ENCODE peak calls at places on chromosomes 4 and X, in seven cellular contexts. K is heart right ventricle, Z is HCT116, H is endodermal cell, S is hepatocyte, N is neural progenitor cell, E is mammary epithelial cell. M is an unnamed sample.

GRCh38 chr4:11743236-11743635 is 314.5 kb upstream of the HS3ST1 start:
- DNase-seq in K (no peak), Z (no peak), H (no peak), S (no peak), N (no peak), E (no peak), M (no peak)

GRCh38 chr4:55247521-55247920 is 98.5 kb upstream of the SRD5A3 start:
- DNase-seq in K (no peak), Z (no peak), H (no peak), S (no peak), N (no peak), E (no peak), M (no peak)

GRCh38 chr4:171759274-171759673 is 53.9 kb upstream of the GALNTL6 start:
- DNase-seq in K (no peak), Z (no peak), H (no peak), S (no peak), N (no peak), E (no peak), M (no peak)

GRCh38 chr4:107618656-107619055 is 101.4 kb downstream of the PAPSS1 start:
- DNase-seq in K (no peak), Z (no peak), H (no peak), S (no peak), N (no peak), E (no peak), M (no peak)

GRCh38 chrX:1606476-1606875 is 8.4 kb upstream of the ASMT start:
- DNase-seq in K (no peak), Z (no peak), H (no peak), S (no peak), N (no peak), E (no peak), M (no peak)

GRCh38 chr4:87044511-87045369 is 109.9 kb downstream of the AFF1 start:
- DNase-seq in K (no peak), Z (no peak), H (no peak), S (no peak), N (peak; percentile 39), E (no peak), M (no peak)

GRCh38 chr4:79390890-79391289 is 17.1 kb downstream of the GK2 start:
- DNase-seq in K (no peak), Z (no peak), H (no peak), S (no peak), N (no peak), E (no peak), M (no peak)

GRCh38 chr4:151117371-151117962 is 18.0 kb downstream of the RPS3A start:
- DNase-seq in K (no peak), Z (peak; percentile 37), H (peak; percentile 89), S (peak; percentile 82), N (peak; percentile 71), E (peak; percentile 53), M (no peak)

GRCh38 chrX:50648151-50648550 is 165.8 kb downstream of the SHROOM4 start:
- DNase-seq in K (no peak), Z (no peak), H (no peak), S (no peak), N (no peak), E (peak; percentile 69), M (no peak)

GRCh38 chr4:76718021-76718420 is 179.9 kb downstream of the SOWAHB start:
- DNase-seq in K (no peak), Z (no peak), H (no peak), S (no peak), N (no peak), E (no peak), M (no peak)

GRCh38 chr4:77773101-77773500 is 46.1 kb downstream of the CNOT6L start:
- DNase-seq in K (no peak), Z (no peak), H (no peak), S (no peak), N (no peak), E (no peak), M (no peak)

GRCh38 chr4:17709760-17710068 is 71.7 kb downstream of the FAM184B start:
- DNase-seq in K (no peak), Z (no peak), H (no peak), S (no peak), N (peak; percentile 21), E (no peak), M (no peak)

DNA sequence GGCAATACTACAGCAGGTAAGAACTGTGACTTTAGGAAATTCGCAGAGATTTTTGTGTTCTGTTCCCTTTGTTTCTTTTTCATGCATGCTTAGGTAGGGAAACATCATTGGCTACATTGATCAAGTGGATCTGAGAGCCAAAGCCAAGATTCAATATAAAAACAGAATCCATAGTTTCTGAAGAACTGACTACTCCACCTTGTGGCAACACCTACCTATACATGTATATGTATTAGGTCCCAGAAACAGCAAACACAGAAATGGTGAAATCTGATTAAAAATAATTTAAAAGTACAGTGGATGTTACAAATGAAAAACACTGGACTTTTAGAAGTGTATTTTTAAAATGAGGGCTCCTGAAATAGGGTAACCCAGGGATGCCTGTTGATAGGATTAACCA is 322.6 kb upstream of the MAOA start:
- DNase-seq in K (no peak), Z (no peak), H (no peak), S (no peak), N (no peak), E (no peak), M (no peak)
- TF ChIP-seq CTCF in K (no peak), Z (no peak), H (peak; percentile 67), S (peak; percentile 37), N (peak; percentile 29), E (peak; percentile 28), M (peak; percentile 18)

GRCh38 chr4:123397276-123398150 is 918 bp downstream of the SPRY1 start:
- DNase-seq in K (peak; percentile 55), Z (peak; percentile 47), H (peak; percentile 87), S (peak; percentile 64), N (peak; percentile 88), E (peak; percentile 65), M (no peak)
- H3K27ac ChIP-seq in K (peak overlapping the region; percentile 85), Z (peak overlapping the region; percentile 50), H (peak overlapping the region; percentile 50), S (peak overlapping the region; percentile 90), N (peak overlapping the region; percentile 31), E (peak overlapping the region; percentile 59), M (peak overlapping the region; percentile 72)

GRCh38 chr4:117239434-117239833 is 154.1 kb upstream of the TRAM1L1 start:
- DNase-seq in K (no peak), Z (no peak), H (no peak), S (no peak), N (no peak), E (no peak), M (no peak)
- TF ChIP-seq CTCF in K (no peak), Z (no peak), H (no peak), S (no peak), N (no peak), E (no peak), M (no peak)

DNA sequence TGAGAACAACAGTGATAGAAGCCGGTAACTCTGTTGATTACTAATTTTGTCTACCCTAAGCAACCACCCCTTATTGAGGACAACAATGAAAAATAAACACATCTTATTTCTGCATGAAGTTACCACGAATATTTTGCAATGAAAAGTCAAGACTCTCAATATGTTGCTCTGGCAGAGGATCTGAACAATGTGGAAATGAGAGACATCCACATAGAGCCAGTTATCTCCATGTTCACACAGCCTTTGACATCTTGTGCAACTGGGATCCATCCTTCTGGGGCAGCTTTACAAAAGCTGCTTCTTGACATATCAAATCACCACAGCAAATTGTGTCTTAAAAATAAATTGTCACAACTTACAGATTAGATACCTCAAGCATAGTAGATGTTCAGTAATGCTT is 10.2 kb downstream of the EDNRA start:
- DNase-seq in K (no peak), Z (no peak), H (no peak), S (no peak), N (no peak), E (no peak), M (no peak)
- H3K27ac ChIP-seq in K (peak overlapping the region; percentile 5), Z (no peak overlapping the region), H (no peak overlapping the region), S (no peak overlapping the region), N (no peak overlapping the region), E (no peak overlapping the region), M (no peak overlapping the region)

DNA sequence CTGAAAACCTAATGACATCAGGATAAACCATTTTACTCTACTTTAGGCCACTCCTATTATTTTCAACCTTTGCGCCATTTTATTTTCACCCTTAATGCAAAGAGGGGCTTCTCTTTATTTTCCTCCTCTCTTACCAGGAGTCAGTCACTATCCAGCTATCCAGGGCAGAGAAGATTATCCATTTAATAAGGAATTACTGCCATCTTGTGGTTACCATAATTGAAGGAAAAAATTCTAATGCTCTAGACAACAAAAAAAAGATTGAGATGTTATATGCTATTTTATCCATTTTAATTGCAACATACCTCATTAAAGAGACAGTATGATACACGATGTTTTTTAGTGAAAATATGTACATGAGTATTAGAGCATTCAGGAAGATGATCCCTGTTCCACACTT is 514.5 kb upstream of the FAM241A start:
- DNase-seq in K (no peak), Z (peak; percentile 23), H (no peak), S (peak; percentile 48), N (peak; percentile 43), E (no peak), M (no peak)
- TF ChIP-seq CTCF in K (peak; percentile 36), Z (no peak), H (peak; percentile 70), S (peak; percentile 59), N (peak; percentile 61), E (peak; percentile 33), M (peak; percentile 41)

GRCh38 chr4:8848507-8849265 is 23.0 kb downstream of the HMX1 start:
- DNase-seq in K (no peak), Z (no peak), H (peak; percentile 23), S (no peak), N (no peak), E (no peak), M (no peak)
- H3K27ac ChIP-seq in K (no peak overlapping the region), Z (no peak overlapping the region), H (no peak overlapping the region), S (no peak overlapping the region), N (no peak overlapping the region), E (no peak overlapping the region), M (no peak overlapping the region)

GRCh38 chrX:31423575-31424284 is 351.9 kb upstream of the FTHL17 start:
- DNase-seq in K (no peak), Z (no peak), H (peak; percentile 65), S (peak; percentile 74), N (peak; percentile 60), E (peak; percentile 20), M (no peak)
- TF ChIP-seq CTCF in K (peak; percentile 40), Z (no peak), H (peak; percentile 74), S (peak; percentile 51), N (peak; percentile 55), E (peak; percentile 51), M (peak; percentile 51)

GRCh38 chr4:38009421-38009820 is 49.2 kb downstream of the PTTG2 start:
- DNase-seq in K (no peak), Z (no peak), H (no peak), S (no peak), N (no peak), E (no peak), M (no peak)
- H3K27ac ChIP-seq in K (no peak overlapping the region), Z (no peak overlapping the region), H (no peak overlapping the region), S (no peak overlapping the region), N (no peak overlapping the region), E (no peak overlapping the region), M (no peak overlapping the region)

DNA sequence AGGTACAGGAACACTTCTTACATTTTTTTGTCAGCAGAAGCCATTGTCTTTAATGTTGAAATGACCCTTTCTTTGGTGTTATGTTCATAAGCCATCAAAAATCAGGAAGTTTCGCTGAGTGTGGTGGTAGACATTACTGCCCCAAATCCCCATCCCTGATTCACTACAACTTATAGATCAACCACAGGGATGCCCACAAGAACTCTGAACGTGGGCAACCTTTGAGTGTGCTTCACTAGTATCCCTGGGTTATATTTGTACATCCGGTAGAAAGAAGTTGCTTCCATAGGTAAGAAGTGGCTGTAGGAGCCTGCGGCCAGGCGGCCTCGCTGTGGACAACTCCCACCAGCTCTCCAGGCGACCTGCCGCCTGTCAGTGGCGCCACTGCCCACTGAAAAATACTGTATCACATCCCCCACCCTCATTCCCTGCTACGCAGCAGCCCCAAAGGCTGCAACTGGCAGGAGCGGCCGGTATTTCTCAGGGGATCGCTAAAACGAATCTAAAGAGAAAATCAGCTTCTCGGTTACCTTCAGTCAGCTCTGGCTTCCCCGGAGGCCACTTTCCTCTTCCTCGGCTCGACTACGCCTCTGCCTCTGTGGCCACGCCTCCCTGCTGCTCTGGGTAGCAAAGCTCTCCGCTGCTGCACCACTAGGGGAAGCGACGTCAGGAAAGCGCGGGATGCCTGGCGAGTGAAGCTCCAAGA is 13.9 kb upstream of the ETDC start:
- DNase-seq in K (peak; percentile 29), Z (no peak), H (peak; percentile 85), S (peak; percentile 54), N (peak; percentile 81), E (no peak), M (no peak)
- TF ChIP-seq CTCF in K (no peak), Z (no peak), H (peak; percentile 57), S (peak; percentile 5), N (peak; percentile 35), E (no peak), M (no peak)